ENCODE peak calls at places on chromosomes 6 and 20, in five cellular contexts. X, G, R, A and S are unnamed samples.
A peak's percentile ranks its signal among the peaks of the same experiment; 100 is the strongest.

GRCh38 chr6:29626948-29627761 is 5.8 kb downstream of the GABBR1 start:
- DNase-seq in X (no peak), G (no peak), R (no peak), A (no peak), S (no peak)

GRCh38 chr20:20492521-20493334 is 124.8 kb downstream of the INSM1 start:
- DNase-seq in X (peak; percentile 60), G (no peak), R (peak; percentile 42), A (no peak), S (no peak)

GRCh38 chr6:101545171-101545570 is 151.7 kb downstream of the GRIK2 start:
- DNase-seq in X (no peak), G (peak; percentile 68), R (no peak), A (no peak), S (no peak)

GRCh38 chr6:140379919-140380318 is 1005.5 kb upstream of the CITED2 start:
- DNase-seq in X (no peak), G (peak; percentile 86), R (no peak), A (no peak), S (no peak)

GRCh38 chr6:55998586-55998985 is 123.2 kb upstream of the BMP5 start:
- DNase-seq in X (no peak), G (no peak), R (no peak), A (no peak), S (no peak)

GRCh38 chr6:10441004-10441654 is 26.3 kb upstream of the TFAP2A start:
- DNase-seq in X (no peak), G (peak; percentile 87), R (no peak), A (no peak), S (peak; percentile 74)

GRCh38 chr6:112176175-112176574 is 78.2 kb downstream of the LAMA4 start:
- DNase-seq in X (no peak), G (no peak), R (no peak), A (no peak), S (no peak)

GRCh38 chr6:17938885-17939284 is 48.5 kb downstream of the KIF13A start:
- DNase-seq in X (no peak), G (peak; percentile 81), R (no peak), A (no peak), S (no peak)

GRCh38 chr6:96611342-96611964 is 48.5 kb downstream of the FHL5 start:
- DNase-seq in X (no peak), G (no peak), R (no peak), A (no peak), S (no peak)

GRCh38 chr6:26173836-26174144 is 86.6 kb downstream of the HFE start:
- DNase-seq in X (no peak), G (no peak), R (no peak), A (no peak), S (no peak)

GRCh38 chr6:26179675-26180074 is 92.4 kb downstream of the HFE start:
- DNase-seq in X (no peak), G (no peak), R (no peak), A (no peak), S (no peak)

GRCh38 chr6:26175033-26175427 is 87.8 kb downstream of the HFE start:
- DNase-seq in X (no peak), G (no peak), R (no peak), A (no peak), S (no peak)

GRCh38 chr6:26172496-26172958 is 85.3 kb downstream of the HFE start:
- DNase-seq in X (peak; percentile 47), G (peak; percentile 46), R (no peak), A (no peak), S (no peak)

DNA sequence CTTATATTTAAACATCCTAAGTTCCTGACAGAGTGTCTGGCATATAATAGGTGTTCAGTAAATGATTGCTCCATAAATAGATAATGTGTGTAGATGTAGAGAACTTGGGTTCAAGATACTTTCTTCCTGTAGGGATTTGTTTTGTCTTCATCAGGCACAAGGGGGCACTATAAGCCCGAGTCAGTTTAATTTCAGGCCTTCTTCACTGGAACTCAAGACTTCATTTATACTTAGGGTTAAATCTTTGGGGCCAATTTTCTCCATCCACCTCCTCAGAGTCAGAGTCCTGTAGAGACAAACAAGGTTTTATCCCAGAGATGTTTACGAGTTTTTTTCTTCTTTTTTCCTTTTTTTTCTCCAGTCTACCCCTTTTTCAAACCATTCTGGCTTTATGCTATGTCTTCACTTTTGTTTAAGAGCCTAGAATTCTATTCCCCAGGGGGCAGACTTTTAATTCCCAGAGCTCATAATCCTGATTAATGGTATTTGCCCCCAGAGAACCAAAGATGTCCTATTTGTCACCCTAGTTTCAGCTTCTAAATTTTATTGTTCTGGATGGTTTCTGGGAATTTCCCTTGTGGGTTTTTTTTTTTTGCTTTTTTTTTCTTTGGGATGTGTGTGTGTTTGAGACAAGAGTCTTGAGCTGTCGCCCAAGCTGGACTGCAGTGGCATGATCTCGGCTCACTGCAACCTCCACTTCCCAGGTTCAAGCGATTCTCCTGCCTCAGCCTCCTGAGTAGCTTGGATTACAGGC is 88.4 kb downstream of the HFE start:
- DNase-seq in X (peak; percentile 25), G (peak; percentile 75), R (no peak), A (no peak), S (no peak)
- TF ChIP-seq POLR2A in X (no peak), G (no peak), R (no peak), A (no peak), S (no peak)

DNA sequence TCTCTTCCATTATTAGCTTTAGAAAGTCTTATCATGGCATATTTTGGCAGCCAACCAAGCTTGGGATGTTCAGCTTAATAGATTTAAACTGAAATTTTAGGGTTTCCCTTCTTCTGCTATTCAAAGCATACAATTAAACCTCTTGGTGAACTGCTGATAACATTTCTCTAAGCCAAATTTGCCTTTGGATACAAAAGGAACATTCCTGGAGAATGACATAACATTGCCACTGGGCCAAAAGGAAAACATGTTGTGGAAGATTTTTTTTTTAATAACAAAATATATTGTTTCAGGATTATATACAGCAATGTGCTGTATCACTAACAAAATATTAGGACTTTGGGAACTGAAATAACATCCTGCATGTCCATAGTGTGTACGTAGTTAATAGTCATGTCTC is 215.1 kb upstream of the TBX18 start:
- DNase-seq in X (no peak), G (no peak), R (no peak), A (no peak), S (no peak)
- TF ChIP-seq POLR2A in X (no peak), G (no peak), R (no peak), A (no peak), S (no peak)

GRCh38 chr20:35630636-35631035 is 15.0 kb downstream of the SPAG4 start:
- DNase-seq in X (no peak), G (no peak), R (no peak), A (no peak), S (no peak)
- TF ChIP-seq POLR2A in X (no peak), G (no peak), R (no peak), A (no peak), S (no peak)

DNA sequence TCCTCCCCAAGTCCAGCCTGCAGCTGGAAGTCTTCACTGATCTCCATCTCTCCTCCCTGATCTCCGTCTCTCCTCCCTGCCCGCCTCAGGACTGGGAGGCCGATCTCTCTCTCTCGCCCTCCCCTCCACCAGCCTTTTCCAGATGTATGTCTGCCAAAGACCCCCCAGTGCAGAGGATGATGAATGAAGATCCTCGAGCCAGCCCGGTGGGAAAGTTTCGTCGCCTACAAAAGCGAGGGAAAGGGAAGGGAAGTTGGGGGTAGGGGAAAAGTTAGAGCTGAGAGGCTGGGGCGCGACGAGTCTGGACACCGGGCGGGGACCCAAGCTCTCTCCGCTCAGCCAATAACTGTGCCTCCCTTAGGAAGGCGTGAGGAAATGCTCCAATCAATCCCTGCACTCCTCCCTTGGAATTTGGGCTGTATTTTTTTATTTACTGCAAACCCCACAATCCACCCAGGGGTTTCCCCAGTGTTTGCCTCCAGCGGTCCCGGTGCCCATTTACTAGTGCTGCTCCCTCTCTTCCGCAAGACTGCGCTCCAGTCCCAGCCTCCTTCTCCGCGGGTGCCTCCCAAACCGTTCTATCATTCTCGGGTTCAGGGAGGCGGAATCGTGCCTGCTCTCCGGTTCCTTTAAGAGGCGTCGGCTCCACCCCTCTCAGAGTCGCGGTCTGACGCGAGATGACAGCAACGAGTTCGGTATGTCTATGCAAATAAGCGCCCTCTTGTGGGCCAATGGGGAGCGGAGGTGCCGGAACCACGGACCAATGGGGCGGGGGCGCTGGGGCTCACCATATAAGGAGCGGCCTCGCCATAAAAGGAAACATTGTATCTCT is at the start of gene SRF:
- DNase-seq in X (peak; percentile 100), G (peak; percentile 99), R (peak; percentile 100), A (peak; percentile 98), S (peak; percentile 81)
- TF ChIP-seq POLR2A in X (peak; percentile 58), G (peak; percentile 56), R (no peak), A (no peak), S (no peak)

DNA sequence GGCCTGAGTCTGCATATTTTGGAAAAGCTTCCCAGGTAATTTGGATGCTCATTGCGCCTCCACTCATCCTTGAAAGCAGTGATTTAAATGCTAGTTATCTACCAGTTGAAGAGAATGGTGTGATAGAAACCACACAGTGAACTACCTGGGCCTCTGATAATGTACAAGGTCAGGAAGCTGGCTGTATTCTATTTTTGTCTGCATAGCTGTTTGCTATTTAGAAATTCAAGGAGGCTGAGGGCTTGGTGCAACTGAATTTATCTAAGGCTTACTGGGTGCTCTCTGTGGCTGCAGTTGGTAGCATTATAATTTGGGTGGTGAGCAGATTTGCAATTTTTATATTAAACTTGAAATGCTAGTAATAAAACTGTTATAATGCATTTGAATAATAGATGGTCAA is 245.6 kb downstream of the KIF16B start:
- DNase-seq in X (no peak), G (no peak), R (no peak), A (no peak), S (no peak)
- TF ChIP-seq POLR2A in X (no peak), G (no peak), R (no peak), A (no peak), S (no peak)

DNA sequence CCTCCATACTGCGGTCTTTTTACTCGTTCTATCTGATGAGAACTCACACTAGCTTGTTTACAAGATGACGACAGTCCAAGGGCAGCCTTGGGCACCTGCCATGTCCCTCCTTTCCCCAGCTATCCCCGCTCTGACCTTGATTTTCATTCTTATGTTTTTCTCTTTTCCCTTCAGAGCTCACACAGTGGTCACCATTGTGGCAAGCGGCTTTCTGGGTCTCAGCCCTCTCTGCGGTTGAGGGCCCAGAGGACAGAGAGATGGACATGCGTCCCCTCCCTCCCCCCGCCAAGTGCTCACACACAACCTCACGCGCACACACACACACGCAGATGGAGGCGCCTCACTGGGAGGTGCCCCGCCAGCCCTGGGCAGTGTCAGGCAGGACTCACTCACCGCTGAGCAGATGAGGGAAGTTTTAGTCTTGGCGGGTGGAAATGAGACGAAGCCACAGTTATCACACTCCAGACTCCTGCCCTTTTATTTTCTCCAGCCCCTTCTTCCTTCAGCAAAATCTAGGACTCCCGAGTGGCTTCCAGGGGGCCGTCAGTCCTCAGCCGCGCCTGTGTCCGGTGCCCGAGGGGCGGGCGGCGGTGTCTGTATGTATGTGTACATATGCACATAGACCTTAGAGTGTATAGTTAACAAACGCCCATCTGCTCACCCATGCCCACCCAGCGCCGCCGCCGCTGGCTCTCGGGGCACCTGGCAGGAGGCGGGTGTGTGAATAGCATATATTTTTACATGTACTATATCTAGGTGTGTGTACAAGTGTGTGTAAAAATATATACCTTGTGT is 13.8 kb upstream of the MYL9 start:
- DNase-seq in X (peak; percentile 76), G (no peak), R (no peak), A (no peak), S (no peak)
- TF ChIP-seq POLR2A in X (no peak), G (no peak), R (no peak), A (no peak), S (no peak)

GRCh38 chr20:51005214-51005613 is 17.7 kb downstream of the KCNG1 start:
- DNase-seq in X (no peak), G (no peak), R (no peak), A (no peak), S (no peak)
- TF ChIP-seq POLR2A in X (no peak), G (no peak), R (no peak), A (no peak), S (no peak)

DNA sequence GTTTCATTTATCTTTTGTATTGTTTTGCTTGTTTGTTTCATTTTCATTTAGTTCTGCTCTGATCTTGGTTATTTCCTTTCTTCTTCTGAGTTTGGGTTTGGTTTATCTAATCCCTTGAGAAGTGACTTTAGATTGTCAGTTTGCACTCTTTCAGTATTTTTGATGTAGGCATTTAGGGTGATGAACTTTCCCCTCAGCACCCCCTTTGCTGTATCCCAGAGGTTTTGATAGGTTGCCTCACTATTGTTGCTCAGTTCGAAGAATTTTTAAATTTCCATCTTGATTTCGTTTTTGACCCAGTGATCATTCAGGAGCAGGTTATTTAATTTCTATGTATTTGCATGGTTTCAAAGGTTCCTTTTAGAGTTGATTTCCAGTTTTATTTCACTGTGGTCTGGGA is 119.6 kb upstream of the SSTR4 start:
- DNase-seq in X (no peak), G (no peak), R (no peak), A (no peak), S (no peak)
- TF ChIP-seq POLR2A in X (no peak), G (no peak), R (no peak), A (no peak), S (no peak)